ENCODE peak calls at places on chromosomes 12 and 14, in four cellular contexts. Y is foreskin fibroblast, M is A549, C is kidney. A is an unnamed sample.

GRCh38 chr12:25929096-25929637 is 29.3 kb upstream of the RASSF8 start:
- DNase-seq in Y (peak), M (no peak), C (no peak), A (no peak)

GRCh38 chr12:131101006-131101405 is 147.3 kb downstream of the ADGRD1 start:
- DNase-seq in Y (no peak), M (no peak), C (no peak), A (no peak)

GRCh38 chr12:106871477-106871876 is 84.2 kb upstream of the TMEM263 start:
- DNase-seq in Y (peak), M (peak), C (no peak), A (no peak)

GRCh38 chr12:34607520-34608195 is 585.4 kb downstream of the ALG10 start:
- DNase-seq in Y (no peak), M (no peak), C (peak), A (no peak)

GRCh38 chr12:112170376-112170775 is 45.0 kb downstream of the TRAFD1 start:
- DNase-seq in Y (peak), M (peak), C (no peak), A (no peak)

GRCh38 chr14:96263347-96264199 is 7.6 kb downstream of the BDKRB1 start:
- DNase-seq in Y (no peak), M (no peak), C (no peak), A (no peak)

GRCh38 chr14:72609205-72609916 is 284.5 kb downstream of the DPF3 start:
- DNase-seq in Y (no peak), M (no peak), C (no peak), A (no peak)

GRCh38 chr14:50813544-50813863 is 17.5 kb downstream of the NIN start:
- DNase-seq in Y (peak), M (no peak), C (no peak), A (no peak)

GRCh38 chr12:41211466-41211865 is 23.3 kb downstream of the PDZRN4 start:
- DNase-seq in Y (no peak), M (no peak), C (no peak), A (no peak)

GRCh38 chr12:99066726-99067125 is 421.6 kb downstream of the APAF1 start:
- DNase-seq in Y (no peak), M (no peak), C (no peak), A (no peak)

GRCh38 chr12:50949801-50950302 is 2.5 kb upstream of the HIGD1C start:
- DNase-seq in Y (no peak), M (no peak), C (no peak), A (no peak)

GRCh38 chr12:11228268-11228879 is 41.1 kb downstream of the PRB3 start:
- DNase-seq in Y (peak), M (peak), C (no peak), A (no peak)

GRCh38 chr14:60658909-60659585 is 9.8 kb upstream of the SIX1 start:
- DNase-seq in Y (peak), M (no peak), C (no peak), A (no peak)

GRCh38 chr14:99389171-99389826 is 91.4 kb downstream of the SETD3 start:
- DNase-seq in Y (peak), M (peak), C (no peak), A (peak)

GRCh38 chr12:65891987-65892481 is 67.8 kb downstream of the HMGA2 start:
- DNase-seq in Y (peak), M (peak), C (peak), A (no peak)

GRCh38 chr14:104315169-104315568 is 176.8 kb downstream of the KIF26A start:
- DNase-seq in Y (no peak), M (no peak), C (no peak), A (no peak)

GRCh38 chr14:70097576-70098256 is 91.0 kb downstream of the SLC8A3 start:
- DNase-seq in Y (no peak), M (no peak), C (no peak), A (no peak)

GRCh38 chr14:65229431-65230286 is 127.3 kb upstream of the MAX start:
- DNase-seq in Y (peak), M (no peak), C (no peak), A (no peak)

GRCh38 chr14:90356925-90357324 is 25.2 kb upstream of the NRDE2 start:
- DNase-seq in Y (no peak), M (no peak), C (no peak), A (no peak)

GRCh38 chr12:54034784-54035310 is 2.0 kb downstream of the HOXC5 start:
- DNase-seq in Y (no peak), M (no peak), C (no peak), A (no peak)

GRCh38 chr12:27186240-27186839 is 57.7 kb upstream of the STK38L start:
- DNase-seq in Y (peak), M (no peak), C (no peak), A (no peak)

GRCh38 chr12:47741340-47741703 is 16.0 kb upstream of the ENDOU start:
- DNase-seq in Y (peak), M (no peak), C (peak), A (no peak)

GRCh38 chr12:5901416-5901815 is 43.6 kb downstream of the ANO2 start:
- DNase-seq in Y (no peak), M (no peak), C (no peak), A (no peak)
- TF ChIP-seq CTCF in Y (no peak), M (no peak), C (no peak), A (no peak)

DNA sequence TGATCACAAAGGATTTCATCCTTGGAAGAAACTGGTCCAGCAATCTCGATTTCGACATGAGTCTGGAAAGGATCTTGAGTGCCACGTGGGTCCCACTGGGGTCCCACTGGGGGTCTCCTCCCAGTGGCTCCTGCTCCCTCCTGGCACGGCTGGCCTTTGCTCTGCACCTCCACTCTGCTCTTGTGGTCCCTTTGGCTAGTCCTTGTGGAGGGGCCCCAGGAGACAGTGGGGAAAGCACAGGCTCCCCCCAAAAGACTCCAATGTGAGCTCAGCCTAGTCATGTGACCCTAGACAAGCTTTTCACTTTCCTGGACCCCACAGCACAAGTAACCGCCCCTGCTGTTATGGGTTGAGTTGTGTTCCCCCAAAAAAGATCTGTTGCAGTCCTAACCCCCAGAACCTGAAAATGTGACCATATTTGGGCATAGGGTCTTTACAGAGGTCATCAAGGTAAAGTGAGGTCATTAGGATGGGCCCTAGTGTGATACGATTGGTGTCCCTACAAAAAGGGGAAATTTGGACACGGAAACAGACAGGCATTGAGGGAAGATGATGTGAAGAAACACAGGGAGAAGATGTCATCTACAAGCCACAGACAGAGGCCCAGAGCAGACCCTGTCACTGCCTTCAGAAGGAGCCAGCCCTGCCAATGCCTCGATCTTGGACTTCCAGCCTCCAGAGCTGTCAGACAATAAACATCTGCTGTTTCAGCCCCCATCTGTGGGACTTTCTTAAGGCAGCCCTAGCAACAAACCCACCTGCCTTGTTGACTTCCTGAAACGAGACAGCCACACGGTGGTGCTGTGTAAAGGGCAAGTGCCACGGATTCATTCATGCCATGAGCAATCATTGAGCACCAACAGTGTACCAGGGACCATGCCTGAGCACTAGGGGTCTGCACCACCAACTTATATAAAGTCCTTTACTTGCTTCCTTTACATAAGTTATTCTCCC is 23.8 kb upstream of the PPP2R5C start:
- DNase-seq in Y (no peak), M (no peak), C (no peak), A (no peak)
- TF ChIP-seq CTCF in Y (no peak), M (peak), C (no peak), A (no peak)

GRCh38 chr14:66758031-66758613 is 250.2 kb downstream of the GPHN start:
- DNase-seq in Y (no peak), M (no peak), C (no peak), A (no peak)
- TF ChIP-seq CTCF in Y (no peak), M (no peak), C (no peak), A (no peak)

DNA sequence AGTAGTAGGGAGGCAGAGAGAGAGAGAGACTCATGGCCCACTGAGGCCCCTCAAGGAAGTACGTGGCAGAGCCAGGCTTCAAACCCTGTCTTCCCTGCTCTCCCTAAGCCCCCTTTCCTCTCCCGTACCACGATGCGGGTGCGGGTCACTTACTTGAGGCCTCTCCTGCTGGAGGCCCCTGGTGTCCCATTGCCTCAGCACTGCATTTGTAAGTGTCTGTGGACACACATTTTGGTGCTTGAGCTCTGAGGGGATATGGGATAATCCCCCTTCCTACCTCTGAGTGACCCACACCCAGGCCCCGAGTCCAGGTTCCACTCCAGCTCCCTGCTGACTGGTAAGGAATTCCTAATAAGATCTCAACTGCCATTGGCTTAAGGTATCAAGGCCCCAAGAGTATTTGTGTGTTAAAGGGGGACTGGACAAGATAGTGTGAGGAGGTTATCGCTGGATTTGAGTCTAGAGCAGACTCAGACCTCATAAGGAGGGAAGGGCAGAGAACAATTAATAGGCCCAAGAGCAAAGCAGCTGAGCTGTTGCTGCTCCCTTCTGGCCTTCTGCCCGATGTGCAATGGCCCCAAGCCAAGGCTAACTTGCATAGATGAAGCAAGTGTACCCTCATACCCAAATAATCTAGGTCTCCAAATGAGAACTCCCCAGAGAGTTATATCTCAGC is 71.9 kb downstream of the CRACR2A start:
- DNase-seq in Y (peak), M (no peak), C (no peak), A (no peak)
- TF ChIP-seq CTCF in Y (no peak), M (no peak), C (peak), A (peak)

GRCh38 chr14:22885975-22886374 is 3.0 kb downstream of the REM2 start:
- DNase-seq in Y (no peak), M (no peak), C (no peak), A (no peak)

GRCh38 chr14:22884721-22885523 is 1.9 kb downstream of the REM2 start:
- DNase-seq in Y (no peak), M (no peak), C (no peak), A (no peak)

GRCh38 chr14:22887260-22887989 is 4.4 kb downstream of the REM2 start:
- DNase-seq in Y (peak), M (peak), C (no peak), A (peak)

GRCh38 chr14:22887990-22888378 is 5.0 kb downstream of the REM2 start:
- DNase-seq in Y (no peak), M (no peak), C (no peak), A (no peak)

DNA sequence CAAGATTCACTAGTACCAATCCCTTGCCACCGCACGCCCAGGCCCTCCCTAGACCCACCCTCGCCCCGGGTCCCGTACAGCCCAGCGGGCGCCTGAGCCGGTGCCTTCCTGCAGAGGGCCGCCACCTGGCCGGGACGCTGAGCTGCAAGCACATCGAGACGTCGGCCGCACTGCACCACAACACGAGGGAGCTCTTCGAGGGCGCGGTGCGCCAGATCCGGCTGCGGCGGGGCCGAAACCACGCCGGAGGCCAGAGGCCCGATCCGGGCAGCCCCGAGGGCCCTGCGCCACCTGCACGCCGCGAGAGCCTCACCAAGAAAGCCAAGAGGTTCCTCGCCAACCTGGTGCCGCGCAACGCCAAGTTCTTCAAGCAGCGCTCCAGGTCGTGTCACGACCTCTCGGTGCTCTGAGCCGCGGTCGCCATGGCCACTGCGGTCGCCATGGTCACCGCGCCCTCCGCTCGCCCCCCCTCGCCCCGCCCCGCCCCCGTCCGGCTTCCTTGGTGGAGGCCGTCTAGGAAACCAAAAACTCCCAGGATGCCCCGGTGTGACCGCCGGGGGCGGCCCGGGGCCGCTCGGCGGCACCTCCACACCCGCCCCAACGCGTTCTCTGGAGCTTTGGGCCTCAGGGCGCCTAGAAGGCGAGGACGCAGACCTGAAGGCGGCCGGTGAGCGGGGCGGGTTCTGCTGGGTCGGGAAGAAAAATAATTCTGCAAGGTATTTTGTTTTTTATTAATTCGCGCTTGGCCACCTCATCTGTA is 3.7 kb downstream of the REM2 start:
- DNase-seq in Y (peak), M (peak), C (peak), A (peak)
- TF ChIP-seq CTCF in Y (no peak), M (no peak), C (no peak), A (no peak)

DNA sequence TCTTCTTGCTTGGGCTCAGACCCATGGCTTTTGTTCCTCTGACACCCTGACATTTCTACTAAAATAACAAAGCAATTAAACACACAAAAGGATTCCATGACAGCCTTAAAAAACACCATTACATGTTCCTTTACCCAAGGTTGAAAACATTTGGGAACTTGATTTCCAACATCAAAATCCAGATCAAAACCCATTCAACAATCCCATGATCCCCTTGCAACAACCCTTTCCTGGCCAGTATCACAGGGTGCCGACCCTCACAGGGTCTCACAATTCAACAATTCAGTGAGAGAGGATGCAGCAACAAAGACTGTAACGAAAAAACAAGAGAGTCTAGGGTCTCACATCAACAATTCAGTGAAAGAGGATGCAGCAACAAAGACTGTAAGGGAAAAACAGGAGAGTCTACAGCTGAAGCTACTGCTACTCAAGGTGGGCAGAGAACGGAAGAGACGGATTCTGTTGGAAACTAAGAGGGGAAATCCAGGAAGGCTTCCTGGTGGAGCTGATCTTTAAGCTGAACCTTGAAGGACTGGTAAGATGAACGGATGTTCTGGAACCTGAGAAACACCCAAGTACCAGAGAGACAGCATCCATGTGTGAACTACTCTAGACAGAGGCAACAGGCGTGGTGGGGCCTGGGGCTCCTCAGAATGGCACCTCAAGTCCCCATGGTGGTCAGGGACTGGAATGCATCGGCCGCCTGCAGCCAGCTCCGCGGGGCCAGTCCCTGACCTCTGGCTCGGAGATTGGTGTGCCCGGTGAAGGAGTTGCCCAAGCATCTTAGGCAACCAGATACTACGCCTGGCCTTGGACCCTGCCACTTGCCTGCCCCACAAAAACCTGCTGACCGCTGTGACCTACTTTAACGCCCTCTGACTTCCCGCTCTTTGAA is 22.7 kb upstream of the ZFP36L1 start:
- DNase-seq in Y (no peak), M (no peak), C (no peak), A (no peak)
- TF ChIP-seq CTCF in Y (no peak), M (no peak), C (no peak), A (no peak)

DNA sequence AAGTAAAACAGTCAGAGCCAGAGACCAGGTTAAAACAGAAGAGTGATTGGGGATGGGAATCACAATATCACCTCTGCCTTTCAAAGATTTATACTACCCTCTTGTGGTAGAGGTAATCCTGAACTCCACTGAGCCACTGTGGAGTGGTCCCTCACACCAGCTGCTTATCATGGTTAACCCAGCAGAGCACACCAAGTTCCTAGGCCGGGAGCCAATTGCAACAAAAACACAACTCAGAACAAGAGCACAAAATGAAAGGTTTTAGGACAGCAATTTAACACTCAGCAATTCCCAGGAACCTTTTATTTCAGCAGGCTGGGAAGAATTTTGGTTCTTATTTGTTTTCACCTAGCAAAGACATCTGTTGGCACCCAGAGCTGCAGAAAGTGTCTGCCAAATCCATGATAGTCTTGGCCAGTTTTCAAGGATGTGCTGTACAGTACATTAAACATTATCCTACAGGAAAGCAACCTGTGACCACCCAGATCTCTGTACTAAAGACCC is 220.5 kb upstream of the ATXN7L3B start:
- DNase-seq in Y (peak), M (peak), C (no peak), A (no peak)
- TF ChIP-seq CTCF in Y (no peak), M (peak), C (peak), A (peak)

DNA sequence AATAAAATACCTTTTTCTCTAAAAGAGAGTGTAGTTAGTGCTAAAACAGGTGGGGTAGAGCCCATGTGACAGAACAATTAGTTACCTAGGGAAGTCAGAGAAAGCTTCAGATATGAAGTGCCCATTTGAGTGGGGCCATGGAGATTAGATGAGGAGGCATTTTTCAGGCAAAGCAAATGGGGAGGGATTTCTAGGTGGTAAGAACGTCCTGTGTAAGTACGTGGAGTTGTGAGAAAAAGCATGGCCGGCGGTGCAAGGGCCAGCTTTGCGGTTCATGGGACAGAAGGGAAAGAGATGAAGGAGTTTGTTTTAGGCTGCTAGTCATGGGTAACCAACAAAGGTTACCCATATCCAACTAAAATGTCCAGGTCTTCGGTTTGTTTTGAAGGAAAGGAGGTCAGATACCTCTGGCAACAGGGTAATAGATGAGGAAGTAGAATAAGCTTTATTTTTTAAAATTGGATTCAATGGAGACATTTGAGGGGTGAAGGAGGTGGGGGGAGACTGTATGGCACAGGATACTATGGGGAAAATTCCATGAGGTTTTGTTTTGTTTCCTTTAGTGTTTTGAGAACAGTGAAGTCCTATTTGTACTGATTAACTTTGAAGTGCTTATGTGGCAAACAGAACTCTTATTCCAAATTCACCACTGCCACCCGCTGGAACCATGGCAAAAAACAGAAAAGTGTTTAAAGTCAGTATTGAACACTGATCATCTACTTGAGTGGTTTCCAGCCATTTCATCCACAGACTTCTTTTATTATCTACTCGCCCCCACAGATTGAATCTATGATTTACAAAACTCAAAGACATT is 10.0 kb upstream of the SNRPF start:
- DNase-seq in Y (peak), M (peak), C (no peak), A (no peak)
- TF ChIP-seq CTCF in Y (peak), M (peak), C (peak), A (peak)